ENCODE peak calls at places on chromosomes 2 and 18, in five cellular contexts. H, L, D, W and J are unnamed samples.

GRCh38 chr18:58186258-58186948 is 142.4 kb downstream of the NEDD4L start:
- DNase-seq in H (peak; percentile 92), L (peak; percentile 72), D (no peak), W (peak; percentile 91), J (peak; percentile 89)

GRCh38 chr2:230166557-230167170 is 53.1 kb downstream of the SP110 start:
- DNase-seq in H (no peak), L (no peak), D (no peak), W (no peak), J (no peak)

GRCh38 chr2:109337221-109337620 is 208.2 kb downstream of the SH3RF3 start:
- DNase-seq in H (no peak), L (no peak), D (no peak), W (no peak), J (no peak)

GRCh38 chr2:187349328-187349944 is 98.6 kb downstream of the CALCRL start:
- DNase-seq in H (peak; percentile 23), L (peak; percentile 73), D (no peak), W (no peak), J (no peak)

GRCh38 chr2:7707723-7708122 is 790.5 kb downstream of the RNF144A start:
- DNase-seq in H (peak; percentile 90), L (peak; percentile 82), D (no peak), W (peak; percentile 51), J (peak; percentile 94)

GRCh38 chr18:67520276-67521035 is 3.9 kb upstream of the DSEL start:
- DNase-seq in H (no peak), L (peak; percentile 83), D (no peak), W (peak; percentile 76), J (no peak)

GRCh38 chr2:205435970-205436369 is 246.3 kb upstream of the NRP2 start:
- DNase-seq in H (peak; percentile 19), L (peak; percentile 14), D (no peak), W (peak; percentile 35), J (peak; percentile 84)

GRCh38 chr2:207616185-207616584 is 9.0 kb downstream of the METTL21A start:
- DNase-seq in H (peak; percentile 36), L (peak; percentile 73), D (no peak), W (peak; percentile 80), J (peak; percentile 71)

GRCh38 chr18:77765468-77765867 is 515.8 kb downstream of the GALR1 start:
- DNase-seq in H (no peak), L (peak; percentile 1), D (no peak), W (no peak), J (peak; percentile 51)

GRCh38 chr2:237558918-237559645 is 7.3 kb upstream of the PRLH start:
- DNase-seq in H (peak; percentile 60), L (peak; percentile 82), D (no peak), W (peak; percentile 51), J (peak; percentile 34)

GRCh38 chr2:112621792-112622527 is 23.8 kb upstream of the SLC20A1 start:
- DNase-seq in H (peak; percentile 79), L (peak; percentile 87), D (no peak), W (peak; percentile 94), J (peak; percentile 71)

GRCh38 chr2:53632714-53633113 is 134.9 kb upstream of the CHAC2 start:
- DNase-seq in H (peak; percentile 61), L (peak; percentile 19), D (no peak), W (peak; percentile 2), J (peak; percentile 10)

GRCh38 chr2:65458999-65459398 is 26.6 kb upstream of the SPRED2 start:
- DNase-seq in H (no peak), L (peak; percentile 28), D (no peak), W (peak; percentile 43), J (peak; percentile 53)

GRCh38 chr2:197191177-197191947 is 119.2 kb downstream of the ANKRD44 start:
- DNase-seq in H (peak; percentile 32), L (peak; percentile 52), D (peak; percentile 77), W (peak; percentile 28), J (peak; percentile 76)

GRCh38 chr2:9950521-9951271 is 797 bp upstream of the GRHL1 start:
- DNase-seq in H (peak; percentile 35), L (peak; percentile 62), D (peak; percentile 43), W (no peak), J (peak; percentile 31)

GRCh38 chr2:171553858-171554257 is 31.6 kb downstream of the CYBRD1 start:
- DNase-seq in H (no peak), L (no peak), D (peak; percentile 66), W (no peak), J (no peak)

GRCh38 chr18:35634376-35634775 is 52.8 kb downstream of the GALNT1 start:
- DNase-seq in H (no peak), L (no peak), D (no peak), W (no peak), J (peak; percentile 13)

GRCh38 chr2:68357608-68358337 is 7.3 kb upstream of the PLEK start:
- DNase-seq in H (peak; percentile 53), L (peak; percentile 68), D (peak; percentile 66), W (peak; percentile 58), J (peak; percentile 87)

GRCh38 chr18:3230401-3231334 is 10.9 kb upstream of the MYOM1 start:
- DNase-seq in H (no peak), L (no peak), D (no peak), W (peak; percentile 31), J (peak; percentile 21)

GRCh38 chr2:144183744-144184143 is 336.2 kb downstream of the ZEB2 start:
- DNase-seq in H (no peak), L (peak; percentile 90), D (no peak), W (peak; percentile 85), J (no peak)

GRCh38 chr18:5122270-5122669 is 74.8 kb downstream of the AKAIN1 start:
- DNase-seq in H (no peak), L (no peak), D (no peak), W (no peak), J (no peak)

GRCh38 chr18:32366586-32367538 is 103.8 kb downstream of the GAREM1 start:
- DNase-seq in H (peak; percentile 24), L (peak; percentile 52), D (no peak), W (no peak), J (no peak)

GRCh38 chr2:26299488-26300092 is 46.4 kb upstream of the SELENOI start:
- DNase-seq in H (peak; percentile 60), L (peak; percentile 75), D (no peak), W (peak; percentile 68), J (peak; percentile 53)

GRCh38 chr2:26300234-26300641 is 45.7 kb upstream of the SELENOI start:
- DNase-seq in H (peak; percentile 81), L (peak; percentile 75), D (no peak), W (peak; percentile 28), J (no peak)

GRCh38 chr2:26298286-26298637 is 47.7 kb upstream of the SELENOI start:
- DNase-seq in H (no peak), L (no peak), D (no peak), W (no peak), J (no peak)

GRCh38 chr2:26297061-26297460 is 48.9 kb upstream of the SELENOI start:
- DNase-seq in H (no peak), L (no peak), D (no peak), W (no peak), J (no peak)

DNA sequence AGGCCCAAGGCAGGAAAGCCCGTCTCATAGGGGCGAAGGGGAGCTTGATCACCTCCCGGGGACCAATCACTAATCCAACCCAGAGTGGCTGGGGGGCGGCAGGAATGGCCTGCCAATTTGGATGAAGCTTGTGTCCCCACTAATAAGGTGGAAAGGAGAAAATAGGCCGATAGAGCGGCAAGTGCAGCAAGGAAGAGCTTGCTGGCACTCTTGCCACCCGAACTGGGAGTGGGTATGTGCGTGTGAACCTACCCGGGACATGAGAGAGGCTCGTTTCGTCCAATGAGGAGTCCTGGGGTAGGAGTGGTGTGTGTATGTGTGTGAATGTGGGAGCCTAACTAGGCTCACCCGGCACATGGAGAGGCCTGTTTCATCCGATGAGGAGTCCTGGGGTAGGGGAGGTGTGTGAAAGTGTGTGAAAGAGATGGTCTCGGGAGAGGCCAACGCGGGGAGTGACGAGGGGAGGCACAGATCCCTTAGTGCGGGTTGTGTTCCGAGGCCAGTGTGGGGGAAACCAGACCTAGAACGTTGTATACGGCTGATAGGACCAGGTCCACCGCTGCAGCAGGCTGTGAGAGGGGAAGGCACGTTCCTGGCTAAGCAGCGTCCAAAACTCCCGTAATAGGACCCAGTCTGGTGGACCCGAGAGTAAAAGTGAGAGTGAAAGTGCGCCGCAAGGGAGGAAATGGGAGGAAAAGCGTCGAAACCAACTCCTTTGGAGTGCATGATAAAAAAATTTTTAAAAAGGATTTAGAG is 47.1 kb upstream of the SELENOI start:
- DNase-seq in H (peak; percentile 72), L (peak; percentile 81), D (no peak), W (peak; percentile 48), J (no peak)
- H2AFZ ChIP-seq in H (peak overlapping the region; percentile 90), L (peak overlapping the region; percentile 99), D (no peak overlapping the region), W (peak overlapping the region; percentile 99), J (peak overlapping the region; percentile 87)

GRCh38 chr18:49690307-49690706 is 123.0 kb downstream of the ACAA2 start:
- DNase-seq in H (peak; percentile 99), L (peak; percentile 95), D (no peak), W (peak; percentile 97), J (peak; percentile 78)

GRCh38 chr18:49685231-49685942 is 123.5 kb downstream of the LIPG start:
- DNase-seq in H (peak; percentile 73), L (no peak), D (no peak), W (peak; percentile 35), J (peak; percentile 16)

GRCh38 chr18:49693276-49694005 is 119.9 kb downstream of the ACAA2 start:
- DNase-seq in H (no peak), L (no peak), D (no peak), W (no peak), J (no peak)

GRCh38 chr18:49694402-49694801 is 118.9 kb downstream of the ACAA2 start:
- DNase-seq in H (no peak), L (no peak), D (no peak), W (no peak), J (no peak)

DNA sequence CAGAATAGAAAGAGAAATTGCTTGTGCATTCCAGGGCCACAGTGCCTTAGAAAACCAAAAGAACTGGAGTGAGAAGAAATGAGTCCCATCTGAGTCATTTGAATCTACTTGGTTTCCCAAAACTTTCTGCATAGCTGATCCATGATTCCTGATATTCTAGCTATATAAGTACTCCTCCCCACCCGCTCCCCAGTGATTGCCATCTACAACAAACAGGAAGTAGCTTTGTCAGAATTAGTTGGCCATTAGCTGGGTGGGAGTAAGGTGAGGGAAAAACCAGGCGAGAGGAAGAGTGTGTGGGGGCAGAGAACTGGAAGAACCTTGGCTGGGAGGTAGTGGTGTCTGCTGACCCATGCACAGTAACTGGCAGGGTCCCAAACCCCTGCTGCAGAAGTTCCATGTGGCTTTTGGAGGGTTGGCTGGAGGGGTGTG is 122.1 kb downstream of the ACAA2 start:
- DNase-seq in H (peak; percentile 96), L (peak; percentile 96), D (no peak), W (peak; percentile 93), J (peak; percentile 81)
- H2AFZ ChIP-seq in H (no peak overlapping the region), L (no peak overlapping the region), D (no peak overlapping the region), W (peak overlapping the region; percentile 76), J (no peak overlapping the region)

DNA sequence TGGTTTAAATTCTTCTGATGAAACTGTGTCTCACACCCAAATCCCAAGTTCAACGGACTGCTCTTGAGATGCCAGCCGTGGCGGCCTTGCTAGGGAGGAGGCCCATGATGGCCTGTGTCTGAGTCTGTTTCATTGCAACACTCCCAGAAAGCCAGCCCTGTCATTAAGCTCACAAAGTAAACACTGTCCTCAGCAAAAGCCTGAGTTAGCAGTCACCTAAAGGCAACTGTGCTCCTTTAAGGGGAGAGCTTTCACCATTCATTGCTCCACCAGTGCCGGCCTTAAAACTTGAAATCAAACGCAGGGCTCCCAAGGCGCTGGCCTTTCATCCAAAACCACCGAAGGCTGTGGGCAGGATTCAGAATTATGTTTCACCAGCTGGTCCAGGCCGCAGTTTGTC is 42.5 kb upstream of the PPP1CB start:
- DNase-seq in H (no peak), L (peak; percentile 51), D (no peak), W (peak; percentile 11), J (no peak)
- H2AFZ ChIP-seq in H (peak overlapping the region; percentile 42), L (peak overlapping the region; percentile 74), D (no peak overlapping the region), W (peak overlapping the region; percentile 57), J (no peak overlapping the region)

DNA sequence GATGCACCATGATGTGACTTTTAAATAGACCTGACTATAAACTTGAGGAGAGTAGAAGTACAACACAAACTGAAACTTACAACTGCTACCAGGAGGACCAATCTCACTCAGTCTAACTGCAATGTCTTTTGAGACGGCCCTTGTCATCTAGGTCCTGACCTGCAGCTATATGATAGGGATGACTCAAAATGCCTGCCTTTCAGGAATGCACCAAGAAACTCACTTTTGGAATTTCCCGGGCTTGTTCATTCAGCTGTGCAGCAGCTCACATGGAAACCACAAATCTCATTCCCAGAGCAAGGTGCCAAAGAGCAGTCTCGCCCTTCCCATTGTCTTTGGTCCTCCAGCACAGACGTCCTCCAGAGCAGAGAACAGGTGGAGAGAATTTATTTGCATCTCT is 113.7 kb downstream of the SPOPL start:
- DNase-seq in H (peak; percentile 98), L (peak; percentile 14), D (no peak), W (peak; percentile 80), J (peak; percentile 83)
- H2AFZ ChIP-seq in H (peak overlapping the region; percentile 68), L (no peak overlapping the region), D (no peak overlapping the region), W (no peak overlapping the region), J (peak overlapping the region; percentile 22)